ENCODE peak calls at places on chromosomes 5 and 9, in eight cellular contexts. One of them, this sample, is unnamed.

GRCh38 chr9:35813434-35814105 is 1.3 kb downstream of the HINT2 start:
- DNase-seq in hepatic stellate cell: no peak
- DNase-seq in cardiac fibroblast: peak; percentile 54
- DNase-seq in stimulated activated CD8-positive, alpha-beta memory T cell treated with anti-CD3 and anti-CD28 coated beads, Interleukin-15, amount 100 ng/mL, for 24 hours: no peak
- DNase-seq in iPS-NIHi11: peak; percentile 45
- DNase-seq in HS-27A: no peak
- DNase-seq in glutamatergic neuron: no peak
- DNase-seq in Daoy: peak; percentile 35
- DNase-seq in this sample: peak; percentile 46

GRCh38 chr5:150556106-150556505 is 48.2 kb downstream of the NDST1 start:
- DNase-seq in Daoy: no peak
- DNase-seq in cardiac fibroblast: no peak
- DNase-seq in HS-27A: no peak
- DNase-seq in iPS-NIHi11: no peak
- DNase-seq in hepatic stellate cell: no peak
- DNase-seq in glutamatergic neuron: no peak
- DNase-seq in stimulated activated CD8-positive, alpha-beta memory T cell treated with anti-CD3 and anti-CD28 coated beads, Interleukin-15, amount 100 ng/mL, for 24 hours: no peak
- DNase-seq in this sample: no peak

GRCh38 chr5:98927988-98928801 is 612 bp downstream of the CHD1 start:
- DNase-seq in cardiac fibroblast: peak; percentile 58
- DNase-seq in stimulated activated CD8-positive, alpha-beta memory T cell treated with anti-CD3 and anti-CD28 coated beads, Interleukin-15, amount 100 ng/mL, for 24 hours: peak; percentile 26
- DNase-seq in iPS-NIHi11: peak; percentile 73
- DNase-seq in hepatic stellate cell: peak; percentile 57
- DNase-seq in glutamatergic neuron: peak; percentile 75
- DNase-seq in HS-27A: peak; percentile 33
- DNase-seq in Daoy: peak; percentile 74
- DNase-seq in this sample: peak; percentile 80

GRCh38 chr9:101574773-101575333 is 19.9 kb downstream of the PPP3R2 start:
- DNase-seq in hepatic stellate cell: no peak
- DNase-seq in iPS-NIHi11: no peak
- DNase-seq in cardiac fibroblast: no peak
- DNase-seq in stimulated activated CD8-positive, alpha-beta memory T cell treated with anti-CD3 and anti-CD28 coated beads, Interleukin-15, amount 100 ng/mL, for 24 hours: no peak
- DNase-seq in glutamatergic neuron: no peak
- DNase-seq in HS-27A: no peak
- DNase-seq in Daoy: no peak
- DNase-seq in this sample: no peak

GRCh38 chr5:369151-369939 is 47.8 kb downstream of the AHRR start:
- DNase-seq in Daoy: peak; percentile 73
- DNase-seq in HS-27A: no peak
- DNase-seq in cardiac fibroblast: peak; percentile 43
- DNase-seq in stimulated activated CD8-positive, alpha-beta memory T cell treated with anti-CD3 and anti-CD28 coated beads, Interleukin-15, amount 100 ng/mL, for 24 hours: no peak
- DNase-seq in hepatic stellate cell: peak; percentile 49
- DNase-seq in glutamatergic neuron: peak; percentile 10
- DNase-seq in iPS-NIHi11: peak; percentile 6
- DNase-seq in this sample: no peak

GRCh38 chr5:66498791-66499207 is 97.4 kb upstream of the MAST4 start:
- DNase-seq in glutamatergic neuron: no peak
- DNase-seq in cardiac fibroblast: peak; percentile 82
- DNase-seq in iPS-NIHi11: no peak
- DNase-seq in HS-27A: peak; percentile 38
- DNase-seq in stimulated activated CD8-positive, alpha-beta memory T cell treated with anti-CD3 and anti-CD28 coated beads, Interleukin-15, amount 100 ng/mL, for 24 hours: no peak
- DNase-seq in Daoy: peak; percentile 66
- DNase-seq in hepatic stellate cell: peak; percentile 26
- DNase-seq in this sample: peak; percentile 7

GRCh38 chr9:3200331-3200774 is 325.4 kb downstream of the RFX3 start:
- DNase-seq in stimulated activated CD8-positive, alpha-beta memory T cell treated with anti-CD3 and anti-CD28 coated beads, Interleukin-15, amount 100 ng/mL, for 24 hours: no peak
- DNase-seq in Daoy: peak; percentile 37
- DNase-seq in cardiac fibroblast: peak; percentile 72
- DNase-seq in iPS-NIHi11: no peak
- DNase-seq in hepatic stellate cell: no peak
- DNase-seq in HS-27A: no peak
- DNase-seq in glutamatergic neuron: no peak
- DNase-seq in this sample: no peak

GRCh38 chr5:73295447-73295846 is 122.5 kb downstream of the TMEM174 start:
- DNase-seq in Daoy: no peak
- DNase-seq in cardiac fibroblast: no peak
- DNase-seq in iPS-NIHi11: no peak
- DNase-seq in stimulated activated CD8-positive, alpha-beta memory T cell treated with anti-CD3 and anti-CD28 coated beads, Interleukin-15, amount 100 ng/mL, for 24 hours: no peak
- DNase-seq in glutamatergic neuron: no peak
- DNase-seq in HS-27A: no peak
- DNase-seq in hepatic stellate cell: no peak
- DNase-seq in this sample: peak; percentile 39

GRCh38 chr9:71162136-71162535 is 40.7 kb upstream of the TRPM3 start:
- DNase-seq in cardiac fibroblast: no peak
- DNase-seq in stimulated activated CD8-positive, alpha-beta memory T cell treated with anti-CD3 and anti-CD28 coated beads, Interleukin-15, amount 100 ng/mL, for 24 hours: no peak
- DNase-seq in Daoy: no peak
- DNase-seq in iPS-NIHi11: no peak
- DNase-seq in hepatic stellate cell: no peak
- DNase-seq in glutamatergic neuron: no peak
- DNase-seq in HS-27A: no peak
- DNase-seq in this sample: no peak

GRCh38 chr5:132754947-132755346 is 7.7 kb downstream of the CCNI2 start:
- DNase-seq in HS-27A: no peak
- DNase-seq in stimulated activated CD8-positive, alpha-beta memory T cell treated with anti-CD3 and anti-CD28 coated beads, Interleukin-15, amount 100 ng/mL, for 24 hours: no peak
- DNase-seq in iPS-NIHi11: no peak
- DNase-seq in Daoy: no peak
- DNase-seq in glutamatergic neuron: no peak
- DNase-seq in cardiac fibroblast: peak; percentile 37
- DNase-seq in hepatic stellate cell: no peak
- DNase-seq in this sample: peak; percentile 45

GRCh38 chr5:37839441-37840035 is 303 bp downstream of the GDNF start:
- DNase-seq in HS-27A: peak; percentile 42
- DNase-seq in glutamatergic neuron: peak; percentile 72
- DNase-seq in hepatic stellate cell: peak; percentile 81
- DNase-seq in iPS-NIHi11: peak; percentile 55
- DNase-seq in Daoy: peak; percentile 69
- DNase-seq in cardiac fibroblast: peak; percentile 57
- DNase-seq in stimulated activated CD8-positive, alpha-beta memory T cell treated with anti-CD3 and anti-CD28 coated beads, Interleukin-15, amount 100 ng/mL, for 24 hours: no peak
- DNase-seq in this sample: peak; percentile 73

GRCh38 chr5:114053377-114053776 is 308.5 kb upstream of the KCNN2 start:
- DNase-seq in glutamatergic neuron: no peak
- DNase-seq in stimulated activated CD8-positive, alpha-beta memory T cell treated with anti-CD3 and anti-CD28 coated beads, Interleukin-15, amount 100 ng/mL, for 24 hours: no peak
- DNase-seq in iPS-NIHi11: no peak
- DNase-seq in Daoy: no peak
- DNase-seq in HS-27A: no peak
- DNase-seq in hepatic stellate cell: no peak
- DNase-seq in cardiac fibroblast: no peak
- DNase-seq in this sample: no peak

GRCh38 chr5:115179959-115180709 is 10.4 kb upstream of the TRIM36 start:
- DNase-seq in glutamatergic neuron: peak; percentile 86
- DNase-seq in stimulated activated CD8-positive, alpha-beta memory T cell treated with anti-CD3 and anti-CD28 coated beads, Interleukin-15, amount 100 ng/mL, for 24 hours: no peak
- DNase-seq in Daoy: peak; percentile 67
- DNase-seq in hepatic stellate cell: peak; percentile 36
- DNase-seq in iPS-NIHi11: peak; percentile 83
- DNase-seq in HS-27A: no peak
- DNase-seq in cardiac fibroblast: peak; percentile 23
- DNase-seq in this sample: peak; percentile 92

GRCh38 chr9:128642675-128643074 is 14.0 kb downstream of the DYNC2I2 start:
- DNase-seq in HS-27A: no peak
- DNase-seq in glutamatergic neuron: no peak
- DNase-seq in cardiac fibroblast: no peak
- DNase-seq in Daoy: no peak
- DNase-seq in hepatic stellate cell: no peak
- DNase-seq in stimulated activated CD8-positive, alpha-beta memory T cell treated with anti-CD3 and anti-CD28 coated beads, Interleukin-15, amount 100 ng/mL, for 24 hours: no peak
- DNase-seq in iPS-NIHi11: no peak
- DNase-seq in this sample: no peak

GRCh38 chr9:74361508-74361907 is 135.6 kb upstream of the RORB start:
- DNase-seq in cardiac fibroblast: no peak
- DNase-seq in hepatic stellate cell: no peak
- DNase-seq in Daoy: no peak
- DNase-seq in iPS-NIHi11: no peak
- DNase-seq in HS-27A: no peak
- DNase-seq in glutamatergic neuron: no peak
- DNase-seq in stimulated activated CD8-positive, alpha-beta memory T cell treated with anti-CD3 and anti-CD28 coated beads, Interleukin-15, amount 100 ng/mL, for 24 hours: no peak
- DNase-seq in this sample: no peak

GRCh38 chr5:41856644-41857491 is 13.4 kb downstream of the OXCT1 start:
- DNase-seq in cardiac fibroblast: peak; percentile 85
- DNase-seq in stimulated activated CD8-positive, alpha-beta memory T cell treated with anti-CD3 and anti-CD28 coated beads, Interleukin-15, amount 100 ng/mL, for 24 hours: no peak
- DNase-seq in glutamatergic neuron: peak; percentile 30
- DNase-seq in hepatic stellate cell: peak; percentile 22
- DNase-seq in iPS-NIHi11: peak; percentile 77
- DNase-seq in Daoy: peak; percentile 44
- DNase-seq in HS-27A: peak; percentile 40
- DNase-seq in this sample: peak; percentile 84

GRCh38 chr5:65327582-65327981 is 154.1 kb downstream of the ADAMTS6 start:
- DNase-seq in hepatic stellate cell: no peak
- DNase-seq in HS-27A: no peak
- DNase-seq in iPS-NIHi11: no peak
- DNase-seq in cardiac fibroblast: peak; percentile 78
- DNase-seq in Daoy: no peak
- DNase-seq in stimulated activated CD8-positive, alpha-beta memory T cell treated with anti-CD3 and anti-CD28 coated beads, Interleukin-15, amount 100 ng/mL, for 24 hours: no peak
- DNase-seq in glutamatergic neuron: no peak
- DNase-seq in this sample: no peak

GRCh38 chr9:136079211-136079915 is 15.7 kb downstream of the NACC2 start:
- DNase-seq in Daoy: peak; percentile 16
- DNase-seq in cardiac fibroblast: no peak
- DNase-seq in hepatic stellate cell: no peak
- DNase-seq in HS-27A: no peak
- DNase-seq in iPS-NIHi11: no peak
- DNase-seq in stimulated activated CD8-positive, alpha-beta memory T cell treated with anti-CD3 and anti-CD28 coated beads, Interleukin-15, amount 100 ng/mL, for 24 hours: no peak
- DNase-seq in glutamatergic neuron: no peak
- DNase-seq in this sample: peak; percentile 16

GRCh38 chr5:172450861-172451695 is 3.2 kb downstream of the SH3PXD2B start:
- DNase-seq in iPS-NIHi11: peak; percentile 79
- DNase-seq in hepatic stellate cell: peak; percentile 63
- DNase-seq in HS-27A: no peak
- DNase-seq in stimulated activated CD8-positive, alpha-beta memory T cell treated with anti-CD3 and anti-CD28 coated beads, Interleukin-15, amount 100 ng/mL, for 24 hours: no peak
- DNase-seq in glutamatergic neuron: peak; percentile 66
- DNase-seq in Daoy: peak; percentile 56
- DNase-seq in cardiac fibroblast: peak; percentile 59
- DNase-seq in this sample: peak; percentile 60

GRCh38 chr9:124345063-124345462 is 70.2 kb downstream of the PSMB7 start:
- DNase-seq in hepatic stellate cell: no peak
- DNase-seq in Daoy: no peak
- DNase-seq in HS-27A: no peak
- DNase-seq in stimulated activated CD8-positive, alpha-beta memory T cell treated with anti-CD3 and anti-CD28 coated beads, Interleukin-15, amount 100 ng/mL, for 24 hours: no peak
- DNase-seq in iPS-NIHi11: no peak
- DNase-seq in glutamatergic neuron: no peak
- DNase-seq in cardiac fibroblast: no peak
- DNase-seq in this sample: no peak

GRCh38 chr5:177351392-177352329 is at the start of gene LMAN2:
- DNase-seq in HS-27A: peak; percentile 78
- DNase-seq in glutamatergic neuron: peak; percentile 87
- DNase-seq in Daoy: peak; percentile 98
- DNase-seq in iPS-NIHi11: peak; percentile 96
- DNase-seq in stimulated activated CD8-positive, alpha-beta memory T cell treated with anti-CD3 and anti-CD28 coated beads, Interleukin-15, amount 100 ng/mL, for 24 hours: peak; percentile 67
- DNase-seq in hepatic stellate cell: peak; percentile 99
- DNase-seq in cardiac fibroblast: peak; percentile 97
- DNase-seq in this sample: peak; percentile 96

GRCh38 chr5:11719888-11720481 is 184.3 kb downstream of the CTNND2 start:
- DNase-seq in hepatic stellate cell: no peak
- DNase-seq in cardiac fibroblast: peak; percentile 7
- DNase-seq in HS-27A: peak; percentile 15
- DNase-seq in Daoy: peak; percentile 66
- DNase-seq in glutamatergic neuron: peak; percentile 76
- DNase-seq in iPS-NIHi11: peak; percentile 52
- DNase-seq in stimulated activated CD8-positive, alpha-beta memory T cell treated with anti-CD3 and anti-CD28 coated beads, Interleukin-15, amount 100 ng/mL, for 24 hours: no peak
- DNase-seq in this sample: peak; percentile 84

GRCh38 chr5:10702911-10703491 is 58.0 kb downstream of the DAP start:
- DNase-seq in iPS-NIHi11: no peak
- DNase-seq in cardiac fibroblast: no peak
- DNase-seq in Daoy: peak; percentile 62
- DNase-seq in hepatic stellate cell: peak; percentile 45
- DNase-seq in stimulated activated CD8-positive, alpha-beta memory T cell treated with anti-CD3 and anti-CD28 coated beads, Interleukin-15, amount 100 ng/mL, for 24 hours: no peak
- DNase-seq in glutamatergic neuron: no peak
- DNase-seq in HS-27A: no peak
- DNase-seq in this sample: no peak

GRCh38 chr5:124871299-124871698 is 124.9 kb upstream of the ZNF608 start:
- DNase-seq in Daoy: peak; percentile 59
- DNase-seq in HS-27A: no peak
- DNase-seq in stimulated activated CD8-positive, alpha-beta memory T cell treated with anti-CD3 and anti-CD28 coated beads, Interleukin-15, amount 100 ng/mL, for 24 hours: no peak
- DNase-seq in cardiac fibroblast: peak; percentile 35
- DNase-seq in hepatic stellate cell: no peak
- DNase-seq in iPS-NIHi11: no peak
- DNase-seq in glutamatergic neuron: no peak
- DNase-seq in this sample: no peak

GRCh38 chr9:99285965-99286364 is 63.9 kb downstream of the SEC61B start:
- DNase-seq in hepatic stellate cell: no peak
- DNase-seq in Daoy: no peak
- DNase-seq in cardiac fibroblast: no peak
- DNase-seq in stimulated activated CD8-positive, alpha-beta memory T cell treated with anti-CD3 and anti-CD28 coated beads, Interleukin-15, amount 100 ng/mL, for 24 hours: no peak
- DNase-seq in glutamatergic neuron: no peak
- DNase-seq in iPS-NIHi11: no peak
- DNase-seq in HS-27A: no peak
- DNase-seq in this sample: no peak

GRCh38 chr9:125521462-125522327 is 185.3 kb downstream of the MAPKAP1 start:
- DNase-seq in HS-27A: peak; percentile 67
- DNase-seq in Daoy: peak; percentile 94
- DNase-seq in cardiac fibroblast: peak; percentile 97
- DNase-seq in glutamatergic neuron: no peak
- DNase-seq in iPS-NIHi11: no peak
- DNase-seq in hepatic stellate cell: peak; percentile 73
- DNase-seq in stimulated activated CD8-positive, alpha-beta memory T cell treated with anti-CD3 and anti-CD28 coated beads, Interleukin-15, amount 100 ng/mL, for 24 hours: no peak
- DNase-seq in this sample: no peak

GRCh38 chr5:131991593-131992324 is 19.7 kb downstream of the ACSL6 start:
- DNase-seq in glutamatergic neuron: no peak
- DNase-seq in hepatic stellate cell: no peak
- DNase-seq in Daoy: no peak
- DNase-seq in stimulated activated CD8-positive, alpha-beta memory T cell treated with anti-CD3 and anti-CD28 coated beads, Interleukin-15, amount 100 ng/mL, for 24 hours: no peak
- DNase-seq in cardiac fibroblast: no peak
- DNase-seq in iPS-NIHi11: no peak
- DNase-seq in HS-27A: no peak
- DNase-seq in this sample: no peak

GRCh38 chr5:160269017-160269416 is 39.7 kb downstream of the FABP6 start:
- DNase-seq in iPS-NIHi11: no peak
- DNase-seq in hepatic stellate cell: peak; percentile 63
- DNase-seq in HS-27A: no peak
- DNase-seq in cardiac fibroblast: peak; percentile 87
- DNase-seq in stimulated activated CD8-positive, alpha-beta memory T cell treated with anti-CD3 and anti-CD28 coated beads, Interleukin-15, amount 100 ng/mL, for 24 hours: no peak
- DNase-seq in glutamatergic neuron: no peak
- DNase-seq in Daoy: peak; percentile 66
- DNase-seq in this sample: no peak

GRCh38 chr9:92613268-92614122 is 56.4 kb downstream of the IPPK start:
- DNase-seq in HS-27A: no peak
- DNase-seq in cardiac fibroblast: no peak
- DNase-seq in stimulated activated CD8-positive, alpha-beta memory T cell treated with anti-CD3 and anti-CD28 coated beads, Interleukin-15, amount 100 ng/mL, for 24 hours: no peak
- DNase-seq in hepatic stellate cell: no peak
- DNase-seq in iPS-NIHi11: no peak
- DNase-seq in glutamatergic neuron: no peak
- DNase-seq in Daoy: no peak
- DNase-seq in this sample: no peak